ENCODE peak calls at places on chromosomes 5 and 9, in six cellular contexts. One of them, this sample, is unnamed.
A peak's percentile ranks its signal among the peaks of the same experiment; 100 is the strongest.

GRCh38 chr5:33650911-33651310 is 210.1 kb downstream of the TARS1 start:
- DNase-seq in A549: no peak
- DNase-seq in sigmoid colon: no peak
- DNase-seq in upper lobe of left lung: no peak
- DNase-seq in GM12878: no peak
- DNase-seq in HepG2: no peak
- DNase-seq in this sample: no peak

GRCh38 chr5:177458912-177459350 is 12.3 kb downstream of the PRR7 start:
- DNase-seq in A549: no peak
- DNase-seq in sigmoid colon: peak; percentile 73
- DNase-seq in upper lobe of left lung: no peak
- DNase-seq in GM12878: no peak
- DNase-seq in HepG2: no peak
- DNase-seq in this sample: no peak

GRCh38 chr9:72382405-72382804 is 17.4 kb upstream of the ZFAND5 start:
- DNase-seq in A549: no peak
- DNase-seq in sigmoid colon: no peak
- DNase-seq in upper lobe of left lung: no peak
- DNase-seq in GM12878: no peak
- DNase-seq in HepG2: no peak
- DNase-seq in this sample: no peak

GRCh38 chr9:17349816-17350215 is 215.0 kb downstream of the CNTLN start:
- DNase-seq in A549: no peak
- DNase-seq in sigmoid colon: no peak
- DNase-seq in upper lobe of left lung: no peak
- DNase-seq in GM12878: no peak
- DNase-seq in HepG2: no peak
- DNase-seq in this sample: no peak

GRCh38 chr5:1272201-1272600 is 22.7 kb downstream of the TERT start:
- DNase-seq in A549: no peak
- DNase-seq in sigmoid colon: no peak
- DNase-seq in upper lobe of left lung: peak; percentile 70
- DNase-seq in GM12878: no peak
- DNase-seq in HepG2: no peak
- DNase-seq in this sample: no peak

GRCh38 chr5:138725153-138725884 is 27.9 kb upstream of the CTNNA1 start:
- DNase-seq in A549: no peak
- DNase-seq in sigmoid colon: peak; percentile 89
- DNase-seq in upper lobe of left lung: no peak
- DNase-seq in GM12878: no peak
- DNase-seq in HepG2: peak; percentile 57
- DNase-seq in this sample: peak; percentile 71

GRCh38 chr5:112795944-112796678 is 58.4 kb downstream of the APC start:
- DNase-seq in A549: no peak
- DNase-seq in sigmoid colon: no peak
- DNase-seq in upper lobe of left lung: no peak
- DNase-seq in GM12878: no peak
- DNase-seq in HepG2: peak; percentile 19
- DNase-seq in this sample: no peak

GRCh38 chr9:31556667-31557463 is 827.6 kb upstream of the ACO1 start:
- DNase-seq in A549: no peak
- DNase-seq in sigmoid colon: no peak
- DNase-seq in upper lobe of left lung: no peak
- DNase-seq in GM12878: no peak
- DNase-seq in HepG2: no peak
- DNase-seq in this sample: no peak

GRCh38 chr5:36763454-36763853 is 113.1 kb upstream of the NIPBL start:
- DNase-seq in A549: no peak
- DNase-seq in sigmoid colon: no peak
- DNase-seq in upper lobe of left lung: no peak
- DNase-seq in GM12878: no peak
- DNase-seq in HepG2: no peak
- DNase-seq in this sample: no peak

GRCh38 chr9:117464941-117465616 is 50.2 kb upstream of the ASTN2 start:
- DNase-seq in A549: no peak
- DNase-seq in sigmoid colon: no peak
- DNase-seq in upper lobe of left lung: no peak
- DNase-seq in GM12878: no peak
- DNase-seq in HepG2: no peak
- DNase-seq in this sample: no peak

GRCh38 chr9:128394404-128395168 is 23.4 kb downstream of the URM1 start:
- DNase-seq in A549: no peak
- DNase-seq in sigmoid colon: no peak
- DNase-seq in upper lobe of left lung: no peak
- DNase-seq in GM12878: no peak
- DNase-seq in HepG2: no peak
- DNase-seq in this sample: no peak

GRCh38 chr9:128397831-128398230 is 22.8 kb upstream of the CERCAM start:
- DNase-seq in A549: no peak
- DNase-seq in sigmoid colon: no peak
- DNase-seq in upper lobe of left lung: no peak
- DNase-seq in GM12878: no peak
- DNase-seq in HepG2: no peak
- DNase-seq in this sample: no peak

GRCh38 chr9:128396970-128397613 is 23.6 kb upstream of the CERCAM start:
- DNase-seq in A549: no peak
- DNase-seq in sigmoid colon: no peak
- DNase-seq in upper lobe of left lung: no peak
- DNase-seq in GM12878: no peak
- DNase-seq in HepG2: peak; percentile 25
- DNase-seq in this sample: no peak

GRCh38 chr9:128404579-128404978 is 16.1 kb upstream of the CERCAM start:
- DNase-seq in A549: no peak
- DNase-seq in sigmoid colon: no peak
- DNase-seq in upper lobe of left lung: no peak
- DNase-seq in GM12878: no peak
- DNase-seq in HepG2: no peak
- DNase-seq in this sample: no peak

GRCh38 chr9:128399851-128400250 is 20.8 kb upstream of the CERCAM start:
- DNase-seq in A549: no peak
- DNase-seq in sigmoid colon: no peak
- DNase-seq in upper lobe of left lung: no peak
- DNase-seq in GM12878: no peak
- DNase-seq in HepG2: no peak
- DNase-seq in this sample: no peak
- TF ChIP-seq EP300 in A549: no peak
- TF ChIP-seq EP300 in sigmoid colon: no peak
- TF ChIP-seq EP300 in upper lobe of left lung: no peak
- TF ChIP-seq EP300 in GM12878: no peak
- TF ChIP-seq EP300 in HepG2: no peak
- TF ChIP-seq EP300 in this sample: no peak

GRCh38 chr9:120857902-120858301 is 15.2 kb upstream of the PSMD5 start:
- DNase-seq in A549: no peak
- DNase-seq in sigmoid colon: no peak
- DNase-seq in upper lobe of left lung: no peak
- DNase-seq in GM12878: no peak
- DNase-seq in HepG2: no peak
- DNase-seq in this sample: no peak

GRCh38 chr9:120854596-120855327 is 12.0 kb upstream of the PSMD5 start:
- DNase-seq in A549: no peak
- DNase-seq in sigmoid colon: no peak
- DNase-seq in upper lobe of left lung: no peak
- DNase-seq in GM12878: no peak
- DNase-seq in HepG2: no peak
- DNase-seq in this sample: no peak

GRCh38 chr9:120857481-120857880 is 14.8 kb upstream of the PSMD5 start:
- DNase-seq in A549: no peak
- DNase-seq in sigmoid colon: no peak
- DNase-seq in upper lobe of left lung: no peak
- DNase-seq in GM12878: no peak
- DNase-seq in HepG2: no peak
- DNase-seq in this sample: peak; percentile 50

GRCh38 chr9:120856700-120857099 is 14.0 kb upstream of the PSMD5 start:
- DNase-seq in A549: no peak
- DNase-seq in sigmoid colon: no peak
- DNase-seq in upper lobe of left lung: no peak
- DNase-seq in GM12878: no peak
- DNase-seq in HepG2: no peak
- DNase-seq in this sample: peak; percentile 88

DNA sequence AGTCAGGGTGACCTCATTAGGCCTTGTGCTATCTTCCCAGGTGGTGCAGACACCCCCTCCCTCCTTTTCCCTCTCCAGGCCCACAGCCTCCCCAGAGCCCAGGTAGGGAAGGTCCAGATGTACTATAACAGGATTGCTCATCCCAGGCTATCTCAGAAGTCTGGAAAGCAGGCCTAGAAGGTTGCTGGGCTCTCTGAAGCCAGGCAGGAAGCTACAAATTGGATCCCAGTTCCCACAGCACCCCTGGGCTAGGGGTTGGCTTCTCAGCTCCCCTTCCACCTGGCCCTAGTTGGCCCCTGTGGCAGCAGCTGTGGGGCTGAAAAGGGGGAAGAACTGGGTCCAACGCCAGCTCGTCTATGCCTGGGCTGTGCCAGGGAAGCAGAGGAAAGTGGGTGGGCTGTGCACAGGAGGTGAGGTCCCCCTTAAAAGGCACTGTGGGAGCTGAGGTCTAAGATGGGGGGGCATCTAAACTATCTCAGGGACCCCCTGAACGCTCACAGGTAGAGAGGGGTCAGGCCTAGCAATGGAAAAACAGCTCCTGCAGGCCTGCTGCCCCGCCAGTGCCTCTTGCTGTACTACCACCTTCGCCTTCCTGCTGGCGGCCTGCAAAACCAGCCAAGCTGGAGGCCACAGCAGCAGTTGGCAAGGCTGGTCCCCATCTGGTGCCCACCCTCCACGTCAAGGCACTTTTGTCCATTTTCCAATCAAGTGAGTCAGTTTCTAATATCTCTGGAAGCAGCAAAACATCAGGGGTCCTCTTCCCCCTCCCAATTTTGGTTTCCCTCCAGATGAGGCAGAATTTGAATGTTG is 13.3 kb upstream of the PSMD5 start:
- DNase-seq in A549: no peak
- DNase-seq in sigmoid colon: no peak
- DNase-seq in upper lobe of left lung: no peak
- DNase-seq in GM12878: no peak
- DNase-seq in HepG2: no peak
- DNase-seq in this sample: no peak
- TF ChIP-seq POLR2A in A549: no peak
- TF ChIP-seq POLR2A in sigmoid colon: no peak
- TF ChIP-seq POLR2A in upper lobe of left lung: no peak
- TF ChIP-seq POLR2A in GM12878: peak; percentile 56
- TF ChIP-seq POLR2A in HepG2: no peak
- TF ChIP-seq POLR2A in this sample: no peak

GRCh38 chr5:131627466-131627865 is 7.6 kb downstream of the RAPGEF6 start:
- DNase-seq in A549: no peak
- DNase-seq in sigmoid colon: no peak
- DNase-seq in upper lobe of left lung: no peak
- DNase-seq in GM12878: no peak
- DNase-seq in HepG2: no peak
- DNase-seq in this sample: no peak
- H3K4me3 ChIP-seq in A549: no peak overlapping the region
- H3K4me3 ChIP-seq in sigmoid colon: no peak overlapping the region
- H3K4me3 ChIP-seq in upper lobe of left lung: no peak overlapping the region
- H3K4me3 ChIP-seq in GM12878: no peak overlapping the region
- H3K4me3 ChIP-seq in HepG2: no peak overlapping the region
- H3K4me3 ChIP-seq in this sample: no peak overlapping the region

GRCh38 chr5:38797838-38798237 is 48.0 kb upstream of the OSMR start:
- DNase-seq in A549: no peak
- DNase-seq in sigmoid colon: no peak
- DNase-seq in upper lobe of left lung: no peak
- DNase-seq in GM12878: no peak
- DNase-seq in HepG2: no peak
- DNase-seq in this sample: no peak

GRCh38 chr5:38796739-38797108 is 49.1 kb upstream of the OSMR start:
- DNase-seq in A549: no peak
- DNase-seq in sigmoid colon: no peak
- DNase-seq in upper lobe of left lung: no peak
- DNase-seq in GM12878: no peak
- DNase-seq in HepG2: no peak
- DNase-seq in this sample: no peak

GRCh38 chr5:38796000-38796738 is 49.6 kb upstream of the OSMR start:
- DNase-seq in A549: no peak
- DNase-seq in sigmoid colon: peak; percentile 92
- DNase-seq in upper lobe of left lung: no peak
- DNase-seq in GM12878: no peak
- DNase-seq in HepG2: no peak
- DNase-seq in this sample: no peak

GRCh38 chr5:38793099-38793498 is 52.7 kb upstream of the OSMR start:
- DNase-seq in A549: no peak
- DNase-seq in sigmoid colon: no peak
- DNase-seq in upper lobe of left lung: no peak
- DNase-seq in GM12878: no peak
- DNase-seq in HepG2: no peak
- DNase-seq in this sample: no peak

DNA sequence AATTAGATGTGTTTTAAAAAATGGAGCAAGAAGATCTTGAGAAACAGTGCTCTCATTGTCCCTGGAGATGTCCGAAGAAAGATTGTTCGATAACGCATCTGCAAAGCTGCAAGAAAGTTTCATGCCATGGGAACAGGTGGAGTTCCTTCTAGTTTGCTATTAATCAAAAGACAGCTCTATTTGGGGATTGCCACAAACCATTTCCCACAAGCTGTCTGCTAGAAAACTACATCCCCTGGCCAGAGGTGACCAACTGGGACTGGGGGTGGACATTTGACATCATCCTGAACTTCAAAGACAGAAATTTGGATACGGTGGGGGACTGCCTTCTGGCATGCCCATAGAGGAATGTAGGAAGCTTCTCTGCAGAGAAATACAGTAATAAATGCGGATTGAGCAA is 50.8 kb upstream of the OSMR start:
- DNase-seq in A549: no peak
- DNase-seq in sigmoid colon: no peak
- DNase-seq in upper lobe of left lung: no peak
- DNase-seq in GM12878: no peak
- DNase-seq in HepG2: no peak
- DNase-seq in this sample: no peak
- TF ChIP-seq EP300 in A549: no peak
- TF ChIP-seq EP300 in sigmoid colon: no peak
- TF ChIP-seq EP300 in upper lobe of left lung: no peak
- TF ChIP-seq EP300 in GM12878: no peak
- TF ChIP-seq EP300 in HepG2: no peak
- TF ChIP-seq EP300 in this sample: no peak

DNA sequence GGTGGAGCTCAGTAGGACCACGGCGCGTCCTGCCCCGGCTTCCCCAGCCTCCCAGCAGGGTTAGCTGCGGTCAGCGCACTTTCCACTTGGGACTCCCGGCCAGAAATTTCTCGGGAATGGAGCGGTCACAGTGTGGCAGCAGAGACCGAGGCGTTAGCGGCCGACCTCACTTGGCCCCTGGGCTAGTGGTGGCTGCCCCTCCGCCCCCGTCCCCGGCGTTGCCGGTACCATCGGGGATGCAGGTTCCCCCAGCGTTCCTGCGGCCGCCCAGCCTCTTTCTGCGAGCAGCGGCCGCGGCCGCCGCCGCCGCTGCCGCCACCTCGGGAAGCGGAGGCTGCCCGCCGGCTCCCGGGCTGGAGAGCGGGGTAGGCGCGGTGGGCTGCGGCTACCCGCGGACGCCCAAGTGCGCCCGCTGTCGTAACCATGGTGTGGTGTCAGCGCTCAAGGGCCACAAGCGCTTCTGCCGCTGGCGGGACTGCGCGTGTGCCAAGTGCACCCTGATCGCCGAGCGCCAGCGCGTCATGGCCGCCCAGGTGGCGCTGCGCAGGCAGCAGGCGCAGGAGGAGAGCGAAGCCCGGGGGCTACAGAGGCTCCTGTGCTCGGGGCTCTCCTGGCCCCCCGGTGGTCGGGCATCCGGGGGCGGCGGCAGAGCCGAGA is 454 bp downstream of the DMRTA1 start:
- DNase-seq in A549: peak; percentile 72
- DNase-seq in sigmoid colon: peak; percentile 72
- DNase-seq in upper lobe of left lung: peak; percentile 92
- DNase-seq in GM12878: no peak
- DNase-seq in HepG2: no peak
- DNase-seq in this sample: peak; percentile 69
- TF ChIP-seq POLR2A in A549: peak; percentile 49
- TF ChIP-seq POLR2A in sigmoid colon: no peak
- TF ChIP-seq POLR2A in upper lobe of left lung: no peak
- TF ChIP-seq POLR2A in GM12878: no peak
- TF ChIP-seq POLR2A in HepG2: no peak
- TF ChIP-seq POLR2A in this sample: no peak

This sample was measured in stomach.